ENCODE peak calls at places on chromosomes 7 and 10, in six cellular contexts. One of them, this sample, is unnamed.

GRCh38 chr10:43231523-43232078 is 35.3 kb downstream of the RASGEF1A start:
- DNase-seq in stimulated activated CD8-positive, alpha-beta memory T cell treated with anti-CD3 and anti-CD28 coated beads, Interleukin-7, amount 100 ng/mL, for 1 hour: no peak
- DNase-seq in effector memory CD8-positive, alpha-beta T cell: peak
- DNase-seq in mucosa of descending colon: no peak
- DNase-seq in EH: no peak
- DNase-seq in Caco-2: peak
- DNase-seq in this sample: peak

GRCh38 chr10:73209705-73210104 is 37.4 kb downstream of the DNAJC9 start:
- DNase-seq in mucosa of descending colon: no peak
- DNase-seq in EH: peak
- DNase-seq in Caco-2: no peak
- DNase-seq in effector memory CD8-positive, alpha-beta T cell: no peak
- DNase-seq in stimulated activated CD8-positive, alpha-beta memory T cell treated with anti-CD3 and anti-CD28 coated beads, Interleukin-7, amount 100 ng/mL, for 1 hour: no peak
- DNase-seq in this sample: no peak

GRCh38 chr7:96737545-96738050 is 28.0 kb upstream of the SEM1 start:
- DNase-seq in stimulated activated CD8-positive, alpha-beta memory T cell treated with anti-CD3 and anti-CD28 coated beads, Interleukin-7, amount 100 ng/mL, for 1 hour: no peak
- DNase-seq in Caco-2: no peak
- DNase-seq in effector memory CD8-positive, alpha-beta T cell: no peak
- DNase-seq in mucosa of descending colon: no peak
- DNase-seq in EH: no peak
- DNase-seq in this sample: no peak

GRCh38 chr10:121910673-121911420 is 17.0 kb downstream of the ATE1 start:
- DNase-seq in stimulated activated CD8-positive, alpha-beta memory T cell treated with anti-CD3 and anti-CD28 coated beads, Interleukin-7, amount 100 ng/mL, for 1 hour: no peak
- DNase-seq in Caco-2: no peak
- DNase-seq in effector memory CD8-positive, alpha-beta T cell: no peak
- DNase-seq in mucosa of descending colon: no peak
- DNase-seq in EH: peak
- DNase-seq in this sample: no peak

GRCh38 chr10:121524138-121524817 is 74.0 kb downstream of the FGFR2 start:
- DNase-seq in Caco-2: no peak
- DNase-seq in stimulated activated CD8-positive, alpha-beta memory T cell treated with anti-CD3 and anti-CD28 coated beads, Interleukin-7, amount 100 ng/mL, for 1 hour: no peak
- DNase-seq in mucosa of descending colon: no peak
- DNase-seq in effector memory CD8-positive, alpha-beta T cell: no peak
- DNase-seq in EH: peak
- DNase-seq in this sample: no peak

GRCh38 chr7:1056785-1057410 is 12.6 kb downstream of the GPR146 start:
- DNase-seq in stimulated activated CD8-positive, alpha-beta memory T cell treated with anti-CD3 and anti-CD28 coated beads, Interleukin-7, amount 100 ng/mL, for 1 hour: no peak
- DNase-seq in Caco-2: no peak
- DNase-seq in effector memory CD8-positive, alpha-beta T cell: no peak
- DNase-seq in EH: no peak
- DNase-seq in mucosa of descending colon: no peak
- DNase-seq in this sample: no peak

GRCh38 chr7:105677395-105677701 is 96.1 kb upstream of the EFCAB10 start:
- DNase-seq in stimulated activated CD8-positive, alpha-beta memory T cell treated with anti-CD3 and anti-CD28 coated beads, Interleukin-7, amount 100 ng/mL, for 1 hour: no peak
- DNase-seq in mucosa of descending colon: peak
- DNase-seq in EH: no peak
- DNase-seq in Caco-2: no peak
- DNase-seq in effector memory CD8-positive, alpha-beta T cell: no peak
- DNase-seq in this sample: no peak

GRCh38 chr10:84567133-84567532 is 238.7 kb downstream of the CCSER2 start:
- DNase-seq in stimulated activated CD8-positive, alpha-beta memory T cell treated with anti-CD3 and anti-CD28 coated beads, Interleukin-7, amount 100 ng/mL, for 1 hour: no peak
- DNase-seq in mucosa of descending colon: no peak
- DNase-seq in Caco-2: no peak
- DNase-seq in EH: no peak
- DNase-seq in effector memory CD8-positive, alpha-beta T cell: no peak
- DNase-seq in this sample: no peak

GRCh38 chr10:77801474-77802238 is 124.9 kb downstream of the DLG5 start:
- DNase-seq in EH: peak
- DNase-seq in mucosa of descending colon: no peak
- DNase-seq in stimulated activated CD8-positive, alpha-beta memory T cell treated with anti-CD3 and anti-CD28 coated beads, Interleukin-7, amount 100 ng/mL, for 1 hour: no peak
- DNase-seq in Caco-2: no peak
- DNase-seq in effector memory CD8-positive, alpha-beta T cell: peak
- DNase-seq in this sample: no peak

GRCh38 chr7:31028417-31028988 is 23.6 kb upstream of the ADCYAP1R1 start:
- DNase-seq in mucosa of descending colon: no peak
- DNase-seq in stimulated activated CD8-positive, alpha-beta memory T cell treated with anti-CD3 and anti-CD28 coated beads, Interleukin-7, amount 100 ng/mL, for 1 hour: no peak
- DNase-seq in effector memory CD8-positive, alpha-beta T cell: no peak
- DNase-seq in EH: no peak
- DNase-seq in Caco-2: no peak
- DNase-seq in this sample: peak

GRCh38 chr10:113187066-113187777 is 237.2 kb downstream of the TCF7L2 start:
- DNase-seq in stimulated activated CD8-positive, alpha-beta memory T cell treated with anti-CD3 and anti-CD28 coated beads, Interleukin-7, amount 100 ng/mL, for 1 hour: no peak
- DNase-seq in EH: no peak
- DNase-seq in effector memory CD8-positive, alpha-beta T cell: no peak
- DNase-seq in Caco-2: no peak
- DNase-seq in mucosa of descending colon: no peak
- DNase-seq in this sample: peak

GRCh38 chr7:27423290-27423689 is 180.7 kb downstream of the EVX1 start:
- DNase-seq in stimulated activated CD8-positive, alpha-beta memory T cell treated with anti-CD3 and anti-CD28 coated beads, Interleukin-7, amount 100 ng/mL, for 1 hour: no peak
- DNase-seq in mucosa of descending colon: peak
- DNase-seq in effector memory CD8-positive, alpha-beta T cell: no peak
- DNase-seq in Caco-2: no peak
- DNase-seq in EH: no peak
- DNase-seq in this sample: no peak

GRCh38 chr7:157139142-157140117 is 704 bp downstream of the UBE3C start:
- DNase-seq in EH: peak
- DNase-seq in mucosa of descending colon: peak
- DNase-seq in stimulated activated CD8-positive, alpha-beta memory T cell treated with anti-CD3 and anti-CD28 coated beads, Interleukin-7, amount 100 ng/mL, for 1 hour: peak
- DNase-seq in effector memory CD8-positive, alpha-beta T cell: peak
- DNase-seq in Caco-2: no peak
- DNase-seq in this sample: peak

GRCh38 chr10:34880817-34881216 is 65.7 kb upstream of the PARD3 start:
- DNase-seq in EH: peak
- DNase-seq in stimulated activated CD8-positive, alpha-beta memory T cell treated with anti-CD3 and anti-CD28 coated beads, Interleukin-7, amount 100 ng/mL, for 1 hour: no peak
- DNase-seq in effector memory CD8-positive, alpha-beta T cell: no peak
- DNase-seq in mucosa of descending colon: no peak
- DNase-seq in Caco-2: no peak
- DNase-seq in this sample: no peak

GRCh38 chr7:33196194-33196593 is 66.8 kb downstream of the BBS9 start:
- DNase-seq in effector memory CD8-positive, alpha-beta T cell: no peak
- DNase-seq in stimulated activated CD8-positive, alpha-beta memory T cell treated with anti-CD3 and anti-CD28 coated beads, Interleukin-7, amount 100 ng/mL, for 1 hour: no peak
- DNase-seq in Caco-2: no peak
- DNase-seq in EH: no peak
- DNase-seq in mucosa of descending colon: no peak
- DNase-seq in this sample: no peak

This sample was measured in posterior cingulate gyrus.